ENCODE peak calls at places on chromosomes 16 and 17, in nine cellular contexts. One of them, this sample, is unnamed.

GRCh38 chr17:31610301-31610910 is 218.9 kb downstream of the RAB11FIP4 start:
- DNase-seq in left cardiac atrium: no peak
- DNase-seq in stromal cell of bone marrow: no peak
- DNase-seq in NCI-H460: no peak
- DNase-seq in NCI-H187: no peak
- DNase-seq in AG04450: no peak
- DNase-seq in GM13976: no peak
- DNase-seq in epithelial cell of esophagus: no peak
- DNase-seq in stimulated activated CD8-positive, alpha-beta memory T cell treated with anti-CD3 and anti-CD28 coated beads, Interleukin-4, amount 100 ng/mL, for 24 hours: no peak
- DNase-seq in this sample: no peak

GRCh38 chr17:39210093-39210434 is 10.0 kb downstream of the RPL19 start:
- DNase-seq in left cardiac atrium: no peak
- DNase-seq in stromal cell of bone marrow: no peak
- DNase-seq in NCI-H460: no peak
- DNase-seq in NCI-H187: no peak
- DNase-seq in AG04450: no peak
- DNase-seq in GM13976: no peak
- DNase-seq in epithelial cell of esophagus: no peak
- DNase-seq in stimulated activated CD8-positive, alpha-beta memory T cell treated with anti-CD3 and anti-CD28 coated beads, Interleukin-4, amount 100 ng/mL, for 24 hours: no peak
- DNase-seq in this sample: no peak

GRCh38 chr17:46026815-46027125 is 27.7 kb downstream of the STH start:
- DNase-seq in left cardiac atrium: no peak
- DNase-seq in stromal cell of bone marrow: no peak
- DNase-seq in NCI-H460: no peak
- DNase-seq in NCI-H187: no peak
- DNase-seq in AG04450: no peak
- DNase-seq in GM13976: no peak
- DNase-seq in epithelial cell of esophagus: no peak
- DNase-seq in stimulated activated CD8-positive, alpha-beta memory T cell treated with anti-CD3 and anti-CD28 coated beads, Interleukin-4, amount 100 ng/mL, for 24 hours: no peak
- DNase-seq in this sample: no peak

GRCh38 chr17:36824678-36825091 is 112.6 kb upstream of the LHX1 start:
- DNase-seq in left cardiac atrium: no peak
- DNase-seq in stromal cell of bone marrow: no peak
- DNase-seq in NCI-H460: no peak
- DNase-seq in NCI-H187: no peak
- DNase-seq in AG04450: no peak
- DNase-seq in GM13976: no peak
- DNase-seq in epithelial cell of esophagus: peak
- DNase-seq in stimulated activated CD8-positive, alpha-beta memory T cell treated with anti-CD3 and anti-CD28 coated beads, Interleukin-4, amount 100 ng/mL, for 24 hours: no peak
- DNase-seq in this sample: no peak

GRCh38 chr17:81432873-81433451 is 37.7 kb downstream of the BAHCC1 start:
- DNase-seq in left cardiac atrium: no peak
- DNase-seq in stromal cell of bone marrow: no peak
- DNase-seq in NCI-H460: no peak
- DNase-seq in NCI-H187: peak
- DNase-seq in AG04450: no peak
- DNase-seq in GM13976: no peak
- DNase-seq in epithelial cell of esophagus: no peak
- DNase-seq in stimulated activated CD8-positive, alpha-beta memory T cell treated with anti-CD3 and anti-CD28 coated beads, Interleukin-4, amount 100 ng/mL, for 24 hours: no peak
- DNase-seq in this sample: no peak

GRCh38 chr16:54118846-54119245 is 167.7 kb downstream of the IRX3 start:
- DNase-seq in left cardiac atrium: no peak
- DNase-seq in stromal cell of bone marrow: peak
- DNase-seq in NCI-H460: no peak
- DNase-seq in NCI-H187: no peak
- DNase-seq in AG04450: no peak
- DNase-seq in GM13976: no peak
- DNase-seq in epithelial cell of esophagus: peak
- DNase-seq in stimulated activated CD8-positive, alpha-beta memory T cell treated with anti-CD3 and anti-CD28 coated beads, Interleukin-4, amount 100 ng/mL, for 24 hours: no peak
- DNase-seq in this sample: no peak

GRCh38 chr17:30031214-30031869 is 85.3 kb upstream of the NSRP1 start:
- DNase-seq in left cardiac atrium: no peak
- DNase-seq in stromal cell of bone marrow: no peak
- DNase-seq in NCI-H460: no peak
- DNase-seq in NCI-H187: no peak
- DNase-seq in AG04450: no peak
- DNase-seq in GM13976: peak
- DNase-seq in epithelial cell of esophagus: no peak
- DNase-seq in stimulated activated CD8-positive, alpha-beta memory T cell treated with anti-CD3 and anti-CD28 coated beads, Interleukin-4, amount 100 ng/mL, for 24 hours: no peak
- DNase-seq in this sample: no peak

GRCh38 chr16:14475370-14476139 is 154.5 kb downstream of the PARN start:
- DNase-seq in left cardiac atrium: no peak
- DNase-seq in stromal cell of bone marrow: no peak
- DNase-seq in NCI-H460: peak
- DNase-seq in NCI-H187: no peak
- DNase-seq in AG04450: no peak
- DNase-seq in GM13976: no peak
- DNase-seq in epithelial cell of esophagus: peak
- DNase-seq in stimulated activated CD8-positive, alpha-beta memory T cell treated with anti-CD3 and anti-CD28 coated beads, Interleukin-4, amount 100 ng/mL, for 24 hours: no peak
- DNase-seq in this sample: no peak

GRCh38 chr17:74211141-74211928 is 2.0 kb upstream of the TTYH2 start:
- DNase-seq in left cardiac atrium: no peak
- DNase-seq in stromal cell of bone marrow: no peak
- DNase-seq in NCI-H460: no peak
- DNase-seq in NCI-H187: no peak
- DNase-seq in AG04450: no peak
- DNase-seq in GM13976: no peak
- DNase-seq in epithelial cell of esophagus: peak
- DNase-seq in stimulated activated CD8-positive, alpha-beta memory T cell treated with anti-CD3 and anti-CD28 coated beads, Interleukin-4, amount 100 ng/mL, for 24 hours: no peak
- DNase-seq in this sample: no peak

GRCh38 chr17:33895491-33895890 is 359.6 kb upstream of the CCL2 start:
- DNase-seq in left cardiac atrium: no peak
- DNase-seq in stromal cell of bone marrow: no peak
- DNase-seq in NCI-H460: no peak
- DNase-seq in NCI-H187: no peak
- DNase-seq in AG04450: no peak
- DNase-seq in GM13976: no peak
- DNase-seq in epithelial cell of esophagus: no peak
- DNase-seq in stimulated activated CD8-positive, alpha-beta memory T cell treated with anti-CD3 and anti-CD28 coated beads, Interleukin-4, amount 100 ng/mL, for 24 hours: no peak
- DNase-seq in this sample: no peak

GRCh38 chr17:3683054-3683511 is 12.9 kb downstream of the P2RX5 start:
- DNase-seq in left cardiac atrium: no peak
- DNase-seq in stromal cell of bone marrow: no peak
- DNase-seq in NCI-H460: peak
- DNase-seq in NCI-H187: no peak
- DNase-seq in AG04450: no peak
- DNase-seq in GM13976: peak
- DNase-seq in epithelial cell of esophagus: peak
- DNase-seq in stimulated activated CD8-positive, alpha-beta memory T cell treated with anti-CD3 and anti-CD28 coated beads, Interleukin-4, amount 100 ng/mL, for 24 hours: peak
- DNase-seq in this sample: peak

GRCh38 chr16:72939247-72939646 is 108.7 kb downstream of the ZFHX3 start:
- DNase-seq in left cardiac atrium: peak
- DNase-seq in stromal cell of bone marrow: peak
- DNase-seq in NCI-H460: no peak
- DNase-seq in NCI-H187: no peak
- DNase-seq in AG04450: peak
- DNase-seq in GM13976: no peak
- DNase-seq in epithelial cell of esophagus: peak
- DNase-seq in stimulated activated CD8-positive, alpha-beta memory T cell treated with anti-CD3 and anti-CD28 coated beads, Interleukin-4, amount 100 ng/mL, for 24 hours: no peak
- DNase-seq in this sample: no peak